ENCODE peak calls at places on chromosomes 13 and 19, in ten cellular contexts. One of them, this sample, is unnamed.

GRCh38 chr19:35756373-35757230 is at the start of gene HSPB6:
- DNase-seq in H1: no peak
- DNase-seq in transverse colon: peak
- DNase-seq in stomach: peak
- DNase-seq in A549: no peak
- DNase-seq in tibial nerve: peak
- DNase-seq in GM12878: no peak
- DNase-seq in upper lobe of left lung: peak
- DNase-seq in HepG2: no peak
- DNase-seq in esophagus muscularis mucosa: no peak
- DNase-seq in this sample: peak

GRCh38 chr13:48318714-48319457 is 15.3 kb downstream of the RB1 start:
- DNase-seq in H1: no peak
- DNase-seq in transverse colon: no peak
- DNase-seq in stomach: no peak
- DNase-seq in A549: no peak
- DNase-seq in tibial nerve: no peak
- DNase-seq in GM12878: no peak
- DNase-seq in upper lobe of left lung: peak
- DNase-seq in HepG2: no peak
- DNase-seq in esophagus muscularis mucosa: no peak
- DNase-seq in this sample: peak

GRCh38 chr13:105587786-105588185 is 947.7 kb downstream of the EFNB2 start:
- DNase-seq in H1: no peak
- DNase-seq in transverse colon: no peak
- DNase-seq in stomach: no peak
- DNase-seq in A549: peak
- DNase-seq in tibial nerve: no peak
- DNase-seq in GM12878: no peak
- DNase-seq in upper lobe of left lung: no peak
- DNase-seq in HepG2: no peak
- DNase-seq in esophagus muscularis mucosa: no peak
- DNase-seq in this sample: no peak

GRCh38 chr13:75357576-75358295 is 124.2 kb downstream of the TBC1D4 start:
- DNase-seq in H1: peak
- DNase-seq in transverse colon: no peak
- DNase-seq in stomach: no peak
- DNase-seq in A549: peak
- DNase-seq in tibial nerve: no peak
- DNase-seq in GM12878: no peak
- DNase-seq in upper lobe of left lung: no peak
- DNase-seq in HepG2: peak
- DNase-seq in esophagus muscularis mucosa: no peak
- DNase-seq in this sample: no peak

GRCh38 chr13:78022164-78022877 is 103.7 kb upstream of the EDNRB start:
- DNase-seq in H1: no peak
- DNase-seq in transverse colon: peak
- DNase-seq in stomach: peak
- DNase-seq in A549: no peak
- DNase-seq in tibial nerve: no peak
- DNase-seq in GM12878: peak
- DNase-seq in upper lobe of left lung: no peak
- DNase-seq in HepG2: no peak
- DNase-seq in esophagus muscularis mucosa: no peak
- DNase-seq in this sample: no peak

GRCh38 chr19:48102870-48103751 is 7.5 kb downstream of the PLA2G4C start:
- DNase-seq in H1: peak
- DNase-seq in transverse colon: peak
- DNase-seq in stomach: no peak
- DNase-seq in A549: peak
- DNase-seq in tibial nerve: no peak
- DNase-seq in GM12878: no peak
- DNase-seq in upper lobe of left lung: no peak
- DNase-seq in HepG2: peak
- DNase-seq in esophagus muscularis mucosa: no peak
- DNase-seq in this sample: no peak

GRCh38 chr19:52741951-52742485 is 7.2 kb upstream of the ZNF611 start:
- DNase-seq in H1: no peak
- DNase-seq in transverse colon: no peak
- DNase-seq in stomach: no peak
- DNase-seq in A549: no peak
- DNase-seq in tibial nerve: no peak
- DNase-seq in GM12878: no peak
- DNase-seq in upper lobe of left lung: no peak
- DNase-seq in HepG2: no peak
- DNase-seq in esophagus muscularis mucosa: no peak
- DNase-seq in this sample: no peak

GRCh38 chr19:50629801-50630200 is 9.9 kb downstream of the SYT3 start:
- DNase-seq in H1: no peak
- DNase-seq in transverse colon: no peak
- DNase-seq in stomach: no peak
- DNase-seq in A549: no peak
- DNase-seq in tibial nerve: no peak
- DNase-seq in GM12878: no peak
- DNase-seq in upper lobe of left lung: peak
- DNase-seq in HepG2: no peak
- DNase-seq in esophagus muscularis mucosa: no peak
- DNase-seq in this sample: no peak

GRCh38 chr19:50547385-50548190 is 20.6 kb downstream of the LRRC4B start:
- DNase-seq in H1: no peak
- DNase-seq in transverse colon: no peak
- DNase-seq in stomach: no peak
- DNase-seq in A549: no peak
- DNase-seq in tibial nerve: no peak
- DNase-seq in GM12878: no peak
- DNase-seq in upper lobe of left lung: no peak
- DNase-seq in HepG2: no peak
- DNase-seq in esophagus muscularis mucosa: no peak
- DNase-seq in this sample: no peak

GRCh38 chr19:6423499-6424189 is 967 bp downstream of the KHSRP start:
- DNase-seq in H1: peak
- DNase-seq in transverse colon: peak
- DNase-seq in stomach: no peak
- DNase-seq in A549: peak
- DNase-seq in tibial nerve: no peak
- DNase-seq in GM12878: no peak
- DNase-seq in upper lobe of left lung: no peak
- DNase-seq in HepG2: peak
- DNase-seq in esophagus muscularis mucosa: no peak
- DNase-seq in this sample: peak

GRCh38 chr13:46059405-46059804 is 6.9 kb upstream of the ZC3H13 start:
- DNase-seq in H1: no peak
- DNase-seq in transverse colon: no peak
- DNase-seq in stomach: no peak
- DNase-seq in A549: no peak
- DNase-seq in tibial nerve: no peak
- DNase-seq in GM12878: no peak
- DNase-seq in upper lobe of left lung: no peak
- DNase-seq in HepG2: no peak
- DNase-seq in esophagus muscularis mucosa: no peak
- DNase-seq in this sample: no peak

GRCh38 chr19:45103200-45103624 is 10.2 kb downstream of the PPP1R37 start:
- DNase-seq in H1: no peak
- DNase-seq in transverse colon: no peak
- DNase-seq in stomach: no peak
- DNase-seq in A549: no peak
- DNase-seq in tibial nerve: no peak
- DNase-seq in GM12878: no peak
- DNase-seq in upper lobe of left lung: no peak
- DNase-seq in HepG2: no peak
- DNase-seq in esophagus muscularis mucosa: no peak
- DNase-seq in this sample: no peak

GRCh38 chr13:113882266-113882627 is 18.4 kb upstream of the GAS6 start:
- DNase-seq in H1: no peak
- DNase-seq in transverse colon: no peak
- DNase-seq in stomach: peak
- DNase-seq in A549: no peak
- DNase-seq in tibial nerve: peak
- DNase-seq in GM12878: no peak
- DNase-seq in upper lobe of left lung: no peak
- DNase-seq in HepG2: no peak
- DNase-seq in esophagus muscularis mucosa: peak
- DNase-seq in this sample: no peak

GRCh38 chr19:11539495-11540365 is 1.1 kb downstream of the CNN1 start:
- DNase-seq in H1: peak
- DNase-seq in transverse colon: peak
- DNase-seq in stomach: no peak
- DNase-seq in A549: no peak
- DNase-seq in tibial nerve: no peak
- DNase-seq in GM12878: no peak
- DNase-seq in upper lobe of left lung: peak
- DNase-seq in HepG2: no peak
- DNase-seq in esophagus muscularis mucosa: no peak
- DNase-seq in this sample: peak
- TF ChIP-seq POLR2A in H1: peak
- TF ChIP-seq POLR2A in transverse colon: no peak
- TF ChIP-seq POLR2A in stomach: no peak
- TF ChIP-seq POLR2A in A549: no peak
- TF ChIP-seq POLR2A in tibial nerve: no peak
- TF ChIP-seq POLR2A in GM12878: no peak
- TF ChIP-seq POLR2A in upper lobe of left lung: no peak
- TF ChIP-seq POLR2A in HepG2: no peak
- TF ChIP-seq POLR2A in esophagus muscularis mucosa: no peak
- TF ChIP-seq POLR2A in this sample: peak

GRCh38 chr13:31437975-31438374 is 238.2 kb downstream of the B3GLCT start:
- DNase-seq in H1: no peak
- DNase-seq in transverse colon: no peak
- DNase-seq in stomach: no peak
- DNase-seq in A549: no peak
- DNase-seq in tibial nerve: no peak
- DNase-seq in GM12878: peak
- DNase-seq in upper lobe of left lung: no peak
- DNase-seq in HepG2: no peak
- DNase-seq in esophagus muscularis mucosa: no peak
- DNase-seq in this sample: no peak

GRCh38 chr13:31444266-31444862 is 244.6 kb downstream of the B3GLCT start:
- DNase-seq in H1: no peak
- DNase-seq in transverse colon: no peak
- DNase-seq in stomach: no peak
- DNase-seq in A549: no peak
- DNase-seq in tibial nerve: no peak
- DNase-seq in GM12878: no peak
- DNase-seq in upper lobe of left lung: no peak
- DNase-seq in HepG2: no peak
- DNase-seq in esophagus muscularis mucosa: no peak
- DNase-seq in this sample: no peak

GRCh38 chr13:31442605-31443004 is 242.8 kb downstream of the B3GLCT start:
- DNase-seq in H1: no peak
- DNase-seq in transverse colon: no peak
- DNase-seq in stomach: no peak
- DNase-seq in A549: no peak
- DNase-seq in tibial nerve: no peak
- DNase-seq in GM12878: no peak
- DNase-seq in upper lobe of left lung: no peak
- DNase-seq in HepG2: no peak
- DNase-seq in esophagus muscularis mucosa: no peak
- DNase-seq in this sample: no peak

GRCh38 chr13:31440132-31440531 is 240.4 kb downstream of the B3GLCT start:
- DNase-seq in H1: no peak
- DNase-seq in transverse colon: no peak
- DNase-seq in stomach: no peak
- DNase-seq in A549: no peak
- DNase-seq in tibial nerve: no peak
- DNase-seq in GM12878: no peak
- DNase-seq in upper lobe of left lung: no peak
- DNase-seq in HepG2: no peak
- DNase-seq in esophagus muscularis mucosa: no peak
- DNase-seq in this sample: no peak

DNA sequence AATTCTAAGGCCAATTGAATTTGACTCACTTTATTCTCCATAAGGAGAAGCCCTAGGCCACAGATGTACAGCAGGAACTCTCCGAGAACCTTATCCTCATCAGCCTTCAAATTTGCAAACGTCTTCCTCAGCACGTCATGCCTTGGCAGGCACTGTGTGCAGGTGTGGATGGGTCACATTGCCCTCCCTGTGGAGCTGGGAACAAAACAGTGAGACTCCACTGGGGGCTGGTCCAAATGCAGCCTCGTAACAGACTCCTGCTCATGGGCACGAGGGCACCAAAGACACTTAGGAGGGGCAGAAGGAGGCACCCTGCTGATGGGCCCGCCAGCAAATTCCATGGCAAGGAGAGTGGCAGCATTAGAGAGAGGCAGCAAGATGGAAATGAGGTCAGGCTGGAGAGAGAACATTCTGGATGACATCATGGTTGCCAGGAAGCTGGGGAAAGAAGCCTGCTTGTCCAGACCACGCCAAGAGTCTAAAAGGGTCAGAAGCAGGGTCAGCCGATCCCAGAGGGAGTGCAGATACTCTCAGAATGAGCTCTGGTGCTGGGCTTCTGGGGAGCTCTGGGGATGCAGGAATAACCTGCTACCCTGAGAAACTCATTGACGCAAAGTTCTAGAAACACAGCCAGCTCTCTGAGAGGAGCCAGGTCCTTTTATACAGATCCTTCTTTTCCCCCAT is 242.2 kb downstream of the B3GLCT start:
- DNase-seq in H1: no peak
- DNase-seq in transverse colon: no peak
- DNase-seq in stomach: no peak
- DNase-seq in A549: no peak
- DNase-seq in tibial nerve: no peak
- DNase-seq in GM12878: no peak
- DNase-seq in upper lobe of left lung: no peak
- DNase-seq in HepG2: no peak
- DNase-seq in esophagus muscularis mucosa: no peak
- DNase-seq in this sample: no peak
- TF ChIP-seq EP300 in H1: no peak
- TF ChIP-seq EP300 in transverse colon: no peak
- TF ChIP-seq EP300 in stomach: no peak
- TF ChIP-seq EP300 in A549: no peak
- TF ChIP-seq EP300 in tibial nerve: no peak
- TF ChIP-seq EP300 in GM12878: no peak
- TF ChIP-seq EP300 in upper lobe of left lung: no peak
- TF ChIP-seq EP300 in HepG2: no peak
- TF ChIP-seq EP300 in esophagus muscularis mucosa: no peak
- TF ChIP-seq EP300 in this sample: no peak

GRCh38 chr19:13847900-13848677 is 28.8 kb upstream of the NANOS3 start:
- DNase-seq in H1: no peak
- DNase-seq in transverse colon: no peak
- DNase-seq in stomach: no peak
- DNase-seq in A549: no peak
- DNase-seq in tibial nerve: no peak
- DNase-seq in GM12878: no peak
- DNase-seq in upper lobe of left lung: no peak
- DNase-seq in HepG2: no peak
- DNase-seq in esophagus muscularis mucosa: no peak
- DNase-seq in this sample: no peak
- TF ChIP-seq CTCF in H1: no peak
- TF ChIP-seq CTCF in transverse colon: no peak
- TF ChIP-seq CTCF in stomach: no peak
- TF ChIP-seq CTCF in A549: no peak
- TF ChIP-seq CTCF in tibial nerve: no peak
- TF ChIP-seq CTCF in GM12878: no peak
- TF ChIP-seq CTCF in upper lobe of left lung: no peak
- TF ChIP-seq CTCF in HepG2: no peak
- TF ChIP-seq CTCF in esophagus muscularis mucosa: no peak
- TF ChIP-seq CTCF in this sample: no peak

DNA sequence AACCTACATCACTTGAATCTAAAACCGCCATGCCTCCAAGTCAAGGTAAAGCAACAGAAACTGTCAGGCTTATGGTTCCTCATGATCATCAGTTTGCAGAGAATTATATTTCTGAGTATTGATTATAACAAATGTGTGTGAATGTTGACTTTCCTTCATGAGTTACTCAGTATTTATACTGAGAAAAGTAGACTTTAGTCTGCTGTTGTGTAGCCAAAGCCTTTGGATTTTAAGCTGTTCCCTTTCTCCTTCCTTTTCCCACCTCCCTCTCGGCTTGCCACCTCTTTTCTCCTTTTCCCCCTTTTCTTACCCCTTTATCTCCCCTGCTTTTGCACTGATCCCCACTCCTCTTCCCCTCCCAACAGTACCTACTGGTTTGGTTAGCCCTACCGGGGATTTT is 20.7 kb upstream of the GPR18 start:
- DNase-seq in H1: no peak
- DNase-seq in transverse colon: no peak
- DNase-seq in stomach: no peak
- DNase-seq in A549: no peak
- DNase-seq in tibial nerve: no peak
- DNase-seq in GM12878: no peak
- DNase-seq in upper lobe of left lung: no peak
- DNase-seq in HepG2: no peak
- DNase-seq in esophagus muscularis mucosa: no peak
- DNase-seq in this sample: no peak
- TF ChIP-seq POLR2A in H1: no peak
- TF ChIP-seq POLR2A in transverse colon: no peak
- TF ChIP-seq POLR2A in stomach: no peak
- TF ChIP-seq POLR2A in A549: no peak
- TF ChIP-seq POLR2A in tibial nerve: no peak
- TF ChIP-seq POLR2A in GM12878: no peak
- TF ChIP-seq POLR2A in upper lobe of left lung: no peak
- TF ChIP-seq POLR2A in HepG2: no peak
- TF ChIP-seq POLR2A in esophagus muscularis mucosa: no peak
- TF ChIP-seq POLR2A in this sample: no peak

This sample was measured in ovary.